ENCODE peak calls at places on chromosomes 5 and 9, in four cellular contexts. One of them, this sample, is unnamed.

GRCh38 chr5:52735139-52735538 is 52.6 kb upstream of the ITGA1 start:
- DNase-seq in endodermal cell: no peak
- DNase-seq in IMR-90: peak; percentile 6
- DNase-seq in astrocyte: no peak
- DNase-seq in this sample: no peak

GRCh38 chr5:73451218-73452130 is 2.9 kb upstream of the FOXD1 start:
- DNase-seq in endodermal cell: peak; percentile 88
- DNase-seq in IMR-90: peak; percentile 59
- DNase-seq in astrocyte: no peak
- DNase-seq in this sample: peak; percentile 22

GRCh38 chr5:96968074-96968473 is 32.2 kb downstream of the LNPEP start:
- DNase-seq in endodermal cell: no peak
- DNase-seq in IMR-90: peak; percentile 52
- DNase-seq in astrocyte: peak; percentile 68
- DNase-seq in this sample: peak; percentile 89

GRCh38 chr9:125970340-125970739 is 223.2 kb downstream of the PBX3 start:
- DNase-seq in endodermal cell: no peak
- DNase-seq in IMR-90: no peak
- DNase-seq in astrocyte: no peak
- DNase-seq in this sample: no peak

GRCh38 chr5:73950441-73950873 is 324.5 kb downstream of the ARHGEF28 start:
- DNase-seq in endodermal cell: no peak
- DNase-seq in IMR-90: peak; percentile 21
- DNase-seq in astrocyte: peak; percentile 46
- DNase-seq in this sample: no peak

GRCh38 chr5:137587952-137588351 is 88.8 kb upstream of the SPOCK1 start:
- DNase-seq in endodermal cell: no peak
- DNase-seq in IMR-90: no peak
- DNase-seq in astrocyte: no peak
- DNase-seq in this sample: no peak

GRCh38 chr9:107782381-107782780 is 292.8 kb upstream of the KLF4 start:
- DNase-seq in endodermal cell: no peak
- DNase-seq in IMR-90: peak; percentile 74
- DNase-seq in astrocyte: peak; percentile 29
- DNase-seq in this sample: no peak

GRCh38 chr9:114588671-114589526 is 1.3 kb downstream of the ATP6V1G1 start:
- DNase-seq in endodermal cell: no peak
- DNase-seq in IMR-90: peak; percentile 84
- DNase-seq in astrocyte: peak; percentile 42
- DNase-seq in this sample: peak; percentile 62

GRCh38 chr9:36327903-36328302 is 69.7 kb upstream of the GNE start:
- DNase-seq in endodermal cell: no peak
- DNase-seq in IMR-90: peak; percentile 47
- DNase-seq in astrocyte: peak; percentile 29
- DNase-seq in this sample: no peak

GRCh38 chr5:142151436-142152382 is 43.1 kb downstream of the NDFIP1 start:
- DNase-seq in endodermal cell: peak; percentile 72
- DNase-seq in IMR-90: peak; percentile 89
- DNase-seq in astrocyte: peak; percentile 33
- DNase-seq in this sample: peak; percentile 83

GRCh38 chr5:79695501-79695900 is 5.9 kb downstream of the CMYA5 start:
- DNase-seq in endodermal cell: no peak
- DNase-seq in IMR-90: no peak
- DNase-seq in astrocyte: no peak
- DNase-seq in this sample: no peak

GRCh38 chr5:73405691-73406090 is 42.9 kb downstream of the FOXD1 start:
- DNase-seq in endodermal cell: no peak
- DNase-seq in IMR-90: no peak
- DNase-seq in astrocyte: peak; percentile 66
- DNase-seq in this sample: no peak

GRCh38 chr5:123454236-123454911 is 31.2 kb upstream of the CEP120 start:
- DNase-seq in endodermal cell: no peak
- DNase-seq in IMR-90: peak; percentile 61
- DNase-seq in astrocyte: no peak
- DNase-seq in this sample: peak; percentile 21

GRCh38 chr9:117170567-117170966 is 244.3 kb downstream of the ASTN2 start:
- DNase-seq in endodermal cell: no peak
- DNase-seq in IMR-90: no peak
- DNase-seq in astrocyte: no peak
- DNase-seq in this sample: no peak

GRCh38 chr5:14086261-14086660 is 56.9 kb upstream of the TRIO start:
- DNase-seq in endodermal cell: no peak
- DNase-seq in IMR-90: no peak
- DNase-seq in astrocyte: peak; percentile 44
- DNase-seq in this sample: no peak

GRCh38 chr5:31963961-31964360 is 210.2 kb downstream of the GOLPH3 start:
- DNase-seq in endodermal cell: no peak
- DNase-seq in IMR-90: no peak
- DNase-seq in astrocyte: no peak
- DNase-seq in this sample: no peak

GRCh38 chr9:80504525-80505235 is 932.9 kb downstream of the TLE4 start:
- DNase-seq in endodermal cell: no peak
- DNase-seq in IMR-90: peak; percentile 47
- DNase-seq in astrocyte: no peak
- DNase-seq in this sample: no peak

GRCh38 chr5:82364497-82364896 is 86.3 kb upstream of the RPS23 start:
- DNase-seq in endodermal cell: peak; percentile 60
- DNase-seq in IMR-90: peak; percentile 71
- DNase-seq in astrocyte: peak; percentile 50
- DNase-seq in this sample: peak; percentile 80

GRCh38 chr5:1521054-1521453 is 2.7 kb downstream of the LPCAT1 start:
- DNase-seq in endodermal cell: peak; percentile 56
- DNase-seq in IMR-90: no peak
- DNase-seq in astrocyte: no peak
- DNase-seq in this sample: no peak

GRCh38 chr9:91711755-91712591 is 238.1 kb downstream of the ROR2 start:
- DNase-seq in endodermal cell: no peak
- DNase-seq in IMR-90: peak; percentile 37
- DNase-seq in astrocyte: peak; percentile 74
- DNase-seq in this sample: no peak

GRCh38 chr5:127092690-127093089 is 19.4 kb upstream of the C5orf63 start:
- DNase-seq in endodermal cell: peak; percentile 53
- DNase-seq in IMR-90: peak; percentile 82
- DNase-seq in astrocyte: peak; percentile 67
- DNase-seq in this sample: no peak

GRCh38 chr9:129568560-129569505 is 52.1 kb downstream of the C9orf50 start:
- DNase-seq in endodermal cell: peak; percentile 79
- DNase-seq in IMR-90: no peak
- DNase-seq in astrocyte: no peak
- DNase-seq in this sample: no peak

GRCh38 chr5:88436290-88436689 is 167.6 kb upstream of the TMEM161B start:
- DNase-seq in endodermal cell: no peak
- DNase-seq in IMR-90: no peak
- DNase-seq in astrocyte: no peak
- DNase-seq in this sample: no peak

GRCh38 chr5:17315710-17316221 is 98.3 kb downstream of the BASP1 start:
- DNase-seq in endodermal cell: no peak
- DNase-seq in IMR-90: peak; percentile 90
- DNase-seq in astrocyte: peak; percentile 38
- DNase-seq in this sample: no peak

GRCh38 chr5:73944581-73944980 is 318.6 kb downstream of the ARHGEF28 start:
- DNase-seq in endodermal cell: no peak
- DNase-seq in IMR-90: no peak
- DNase-seq in astrocyte: no peak
- DNase-seq in this sample: no peak

GRCh38 chr9:76333964-76334363 is 60.3 kb downstream of the RFK start:
- DNase-seq in endodermal cell: peak; percentile 40
- DNase-seq in IMR-90: no peak
- DNase-seq in astrocyte: no peak
- DNase-seq in this sample: no peak

GRCh38 chr9:70113403-70114022 is 69.9 kb downstream of the MAMDC2 start:
- DNase-seq in endodermal cell: peak; percentile 86
- DNase-seq in IMR-90: peak; percentile 72
- DNase-seq in astrocyte: peak; percentile 54
- DNase-seq in this sample: peak; percentile 70

GRCh38 chr9:105063665-105064247 is 135.8 kb upstream of the ABCA1 start:
- DNase-seq in endodermal cell: no peak
- DNase-seq in IMR-90: peak; percentile 95
- DNase-seq in astrocyte: peak; percentile 97
- DNase-seq in this sample: no peak

GRCh38 chr5:23268136-23268535 is 239.3 kb upstream of the PRDM9 start:
- DNase-seq in endodermal cell: no peak
- DNase-seq in IMR-90: no peak
- DNase-seq in astrocyte: no peak
- DNase-seq in this sample: no peak

GRCh38 chr9:73166453-73166852 is 14.8 kb downstream of the ANXA1 start:
- DNase-seq in endodermal cell: no peak
- DNase-seq in IMR-90: no peak
- DNase-seq in astrocyte: no peak
- DNase-seq in this sample: no peak

GRCh38 chr5:151153766-151154272 is 3.8 kb downstream of the ANXA6 start:
- DNase-seq in endodermal cell: no peak
- DNase-seq in IMR-90: no peak
- DNase-seq in astrocyte: no peak
- DNase-seq in this sample: no peak

GRCh38 chr5:151151793-151152192 is 5.8 kb downstream of the ANXA6 start:
- DNase-seq in endodermal cell: no peak
- DNase-seq in IMR-90: peak; percentile 47
- DNase-seq in astrocyte: peak; percentile 48
- DNase-seq in this sample: no peak

GRCh38 chr5:151155149-151155776 is 2.3 kb downstream of the ANXA6 start:
- DNase-seq in endodermal cell: no peak
- DNase-seq in IMR-90: peak; percentile 27
- DNase-seq in astrocyte: no peak
- DNase-seq in this sample: no peak

GRCh38 chr5:151151263-151151660 is 6.3 kb downstream of the ANXA6 start:
- DNase-seq in endodermal cell: no peak
- DNase-seq in IMR-90: no peak
- DNase-seq in astrocyte: no peak
- DNase-seq in this sample: no peak

GRCh38 chr5:151153300-151153699 is 4.3 kb downstream of the ANXA6 start:
- DNase-seq in endodermal cell: no peak
- DNase-seq in IMR-90: no peak
- DNase-seq in astrocyte: no peak
- DNase-seq in this sample: no peak
- H3K4me3 ChIP-seq in endodermal cell: peak overlapping the region; percentile 26
- H3K4me3 ChIP-seq in IMR-90: no peak overlapping the region
- H3K4me3 ChIP-seq in astrocyte: no peak overlapping the region
- H3K4me3 ChIP-seq in this sample: no peak overlapping the region

DNA sequence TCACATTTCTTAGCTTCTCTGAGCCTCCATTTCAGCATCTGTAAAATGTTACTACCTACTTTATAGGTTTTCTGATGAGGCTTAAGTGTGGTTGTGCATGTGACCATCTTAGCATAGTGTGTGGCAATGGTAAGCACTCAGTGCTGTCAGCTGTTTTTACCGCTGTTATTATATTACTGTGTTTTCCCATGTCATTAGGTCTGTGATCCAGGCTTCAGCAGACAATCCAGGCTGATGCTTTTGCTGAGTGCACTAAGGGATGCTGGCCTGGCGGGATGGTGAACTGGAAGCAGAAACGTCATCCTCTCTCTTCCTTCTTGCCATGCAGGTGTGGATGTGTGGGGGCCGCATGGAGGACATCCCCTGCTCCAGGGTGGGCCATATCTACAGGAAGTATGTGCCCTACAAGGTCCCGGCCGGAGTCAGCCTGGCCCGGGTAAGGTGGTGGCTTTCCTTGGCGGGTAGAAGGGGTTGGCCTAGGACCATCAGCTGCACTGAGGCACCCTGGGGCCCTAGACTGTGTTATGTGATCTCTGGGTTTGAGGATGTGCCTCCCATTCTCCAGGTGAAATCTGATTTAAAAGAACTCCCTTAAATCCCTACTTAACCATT is 41.9 kb upstream of the SAP30L start:
- DNase-seq in endodermal cell: no peak
- DNase-seq in IMR-90: no peak
- DNase-seq in astrocyte: no peak
- DNase-seq in this sample: no peak
- H3K9ac ChIP-seq in endodermal cell: no peak overlapping the region
- H3K9ac ChIP-seq in IMR-90: no peak overlapping the region
- H3K9ac ChIP-seq in astrocyte: no peak overlapping the region
- H3K9ac ChIP-seq in this sample: no peak overlapping the region

GRCh38 chr9:31996331-31996730 is 388.1 kb upstream of the ACO1 start:
- DNase-seq in endodermal cell: no peak
- DNase-seq in IMR-90: no peak
- DNase-seq in astrocyte: no peak
- DNase-seq in this sample: no peak
- H3K27ac ChIP-seq in endodermal cell: no peak overlapping the region
- H3K27ac ChIP-seq in IMR-90: no peak overlapping the region
- H3K27ac ChIP-seq in astrocyte: no peak overlapping the region
- H3K27ac ChIP-seq in this sample: no peak overlapping the region

GRCh38 chr9:7028591-7028990 is 270.8 kb downstream of the KDM4C start:
- DNase-seq in endodermal cell: no peak
- DNase-seq in IMR-90: peak; percentile 10
- DNase-seq in astrocyte: no peak
- DNase-seq in this sample: no peak
- H3K4me3 ChIP-seq in endodermal cell: no peak overlapping the region
- H3K4me3 ChIP-seq in IMR-90: no peak overlapping the region
- H3K4me3 ChIP-seq in astrocyte: no peak overlapping the region
- H3K4me3 ChIP-seq in this sample: no peak overlapping the region

DNA sequence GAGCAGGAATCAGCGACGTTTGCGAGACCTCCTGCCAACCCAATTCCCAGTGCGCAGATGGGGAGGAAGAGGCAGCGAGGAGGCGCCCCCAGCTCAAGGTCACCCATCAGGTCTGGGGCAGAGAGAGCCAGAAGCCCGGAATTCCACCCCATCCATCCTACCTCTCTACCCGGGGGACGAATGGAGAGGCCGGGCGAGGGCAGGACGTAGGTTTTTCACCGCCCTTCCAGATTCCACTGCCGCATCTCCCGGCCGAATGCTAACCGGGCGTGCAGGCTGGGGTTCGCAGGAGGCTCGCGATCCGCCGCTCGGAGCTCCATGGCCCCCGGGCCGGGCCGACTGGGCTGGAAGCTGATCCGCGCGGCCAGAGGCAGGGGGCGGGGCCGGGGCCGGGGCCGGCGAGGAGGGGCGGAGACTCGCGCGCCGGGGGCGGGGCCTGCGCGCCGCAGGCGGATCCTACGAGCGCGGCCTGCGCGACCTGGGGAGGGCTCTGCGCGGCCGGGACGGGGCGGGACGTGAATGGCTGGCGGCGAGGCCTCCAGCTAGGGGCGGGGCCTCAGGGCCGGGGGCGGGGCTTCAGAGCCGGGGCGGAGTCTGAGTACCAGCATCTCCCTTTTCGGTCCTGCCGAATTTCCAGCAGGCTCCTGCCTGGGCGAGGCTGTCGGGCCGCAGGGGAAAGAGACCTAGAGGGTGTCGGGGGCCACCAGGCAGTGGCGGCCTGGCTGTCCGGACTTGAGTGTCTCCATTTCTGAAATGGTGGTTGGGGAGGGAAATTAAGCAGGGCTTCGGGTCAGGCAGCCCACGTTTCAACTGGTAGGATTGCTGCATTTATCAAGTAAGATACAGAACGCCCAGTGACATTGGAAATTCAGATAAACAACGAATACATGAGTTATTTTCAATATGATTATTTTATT is at the start of gene ST6GALNAC4:
- DNase-seq in endodermal cell: peak; percentile 99
- DNase-seq in IMR-90: peak; percentile 88
- DNase-seq in astrocyte: peak; percentile 66
- DNase-seq in this sample: peak; percentile 89
- H3K9ac ChIP-seq in endodermal cell: no peak within 1 kb of the TSS
- H3K9ac ChIP-seq in IMR-90: peak within 1 kb of the TSS; percentile 82
- H3K9ac ChIP-seq in astrocyte: peak within 1 kb of the TSS; percentile 82
- H3K9ac ChIP-seq in this sample: peak within 1 kb of the TSS; percentile 81